ENCODE peak calls at places on chromosome 9, in six cellular contexts. One of them, this sample, is unnamed.

GRCh38 chr9:3809724-3810123 is 283.9 kb upstream of the RFX3 start:
- DNase-seq in NCI-H460: no peak
- DNase-seq in activated gamma-delta T cell: no peak
- DNase-seq in NCI-H2171: no peak
- DNase-seq in SJSA1: no peak
- DNase-seq in ACHN: peak
- DNase-seq in this sample: no peak

GRCh38 chr9:88984543-88984883 is 6.8 kb upstream of the S1PR3 start:
- DNase-seq in NCI-H460: no peak
- DNase-seq in activated gamma-delta T cell: no peak
- DNase-seq in NCI-H2171: no peak
- DNase-seq in SJSA1: no peak
- DNase-seq in ACHN: no peak
- DNase-seq in this sample: no peak

GRCh38 chr9:13267743-13268142 is 11.7 kb downstream of the MPDZ start:
- DNase-seq in NCI-H460: peak
- DNase-seq in activated gamma-delta T cell: no peak
- DNase-seq in NCI-H2171: no peak
- DNase-seq in SJSA1: peak
- DNase-seq in ACHN: peak
- DNase-seq in this sample: peak

GRCh38 chr9:115469826-115470225 is 351.9 kb upstream of the TNC start:
- DNase-seq in NCI-H460: no peak
- DNase-seq in activated gamma-delta T cell: no peak
- DNase-seq in NCI-H2171: no peak
- DNase-seq in SJSA1: peak
- DNase-seq in ACHN: no peak
- DNase-seq in this sample: no peak

GRCh38 chr9:132237481-132237880 is 75.6 kb downstream of the NTNG2 start:
- DNase-seq in NCI-H460: no peak
- DNase-seq in activated gamma-delta T cell: no peak
- DNase-seq in NCI-H2171: no peak
- DNase-seq in SJSA1: no peak
- DNase-seq in ACHN: peak
- DNase-seq in this sample: no peak

GRCh38 chr9:110769667-110770066 is 101.1 kb downstream of the MUSK start:
- DNase-seq in NCI-H460: no peak
- DNase-seq in activated gamma-delta T cell: no peak
- DNase-seq in NCI-H2171: no peak
- DNase-seq in SJSA1: peak
- DNase-seq in ACHN: no peak
- DNase-seq in this sample: peak

GRCh38 chr9:93035106-93035660 is 23.3 kb upstream of the SUSD3 start:
- DNase-seq in NCI-H460: no peak
- DNase-seq in activated gamma-delta T cell: no peak
- DNase-seq in NCI-H2171: no peak
- DNase-seq in SJSA1: no peak
- DNase-seq in ACHN: no peak
- DNase-seq in this sample: no peak

GRCh38 chr9:128205296-128205944 is 2.2 kb downstream of the DNM1 start:
- DNase-seq in NCI-H460: no peak
- DNase-seq in activated gamma-delta T cell: no peak
- DNase-seq in NCI-H2171: no peak
- DNase-seq in SJSA1: no peak
- DNase-seq in ACHN: no peak
- DNase-seq in this sample: no peak

GRCh38 chr9:20280330-20280729 is 342.0 kb downstream of the MLLT3 start:
- DNase-seq in NCI-H460: no peak
- DNase-seq in activated gamma-delta T cell: no peak
- DNase-seq in NCI-H2171: no peak
- DNase-seq in SJSA1: no peak
- DNase-seq in ACHN: no peak
- DNase-seq in this sample: no peak

GRCh38 chr9:120982851-120983250 is 56.3 kb upstream of the TRAF1 start:
- DNase-seq in NCI-H460: peak
- DNase-seq in activated gamma-delta T cell: no peak
- DNase-seq in NCI-H2171: no peak
- DNase-seq in SJSA1: no peak
- DNase-seq in ACHN: no peak
- DNase-seq in this sample: peak

GRCh38 chr9:70421020-70421271 is 6.5 kb upstream of the KLF9 start:
- DNase-seq in NCI-H460: no peak
- DNase-seq in activated gamma-delta T cell: no peak
- DNase-seq in NCI-H2171: no peak
- DNase-seq in SJSA1: no peak
- DNase-seq in ACHN: no peak
- DNase-seq in this sample: no peak

GRCh38 chr9:107592439-107592838 is 102.9 kb upstream of the KLF4 start:
- DNase-seq in NCI-H460: no peak
- DNase-seq in activated gamma-delta T cell: no peak
- DNase-seq in NCI-H2171: no peak
- DNase-seq in SJSA1: no peak
- DNase-seq in ACHN: no peak
- DNase-seq in this sample: no peak

GRCh38 chr9:71909887-71910601 is 949 bp downstream of the ABHD17B start:
- DNase-seq in NCI-H460: peak
- DNase-seq in activated gamma-delta T cell: no peak
- DNase-seq in NCI-H2171: peak
- DNase-seq in SJSA1: peak
- DNase-seq in ACHN: peak
- DNase-seq in this sample: peak

GRCh38 chr9:126643945-126644527 is 30.3 kb downstream of the LMX1B start:
- DNase-seq in NCI-H460: no peak
- DNase-seq in activated gamma-delta T cell: no peak
- DNase-seq in NCI-H2171: no peak
- DNase-seq in SJSA1: no peak
- DNase-seq in ACHN: no peak
- DNase-seq in this sample: no peak

GRCh38 chr9:101311759-101312420 is 72.9 kb downstream of the BAAT start:
- DNase-seq in NCI-H460: peak
- DNase-seq in activated gamma-delta T cell: no peak
- DNase-seq in NCI-H2171: peak
- DNase-seq in SJSA1: peak
- DNase-seq in ACHN: peak
- DNase-seq in this sample: peak

GRCh38 chr9:1959347-1959746 is 55.8 kb upstream of the SMARCA2 start:
- DNase-seq in NCI-H460: no peak
- DNase-seq in activated gamma-delta T cell: no peak
- DNase-seq in NCI-H2171: peak
- DNase-seq in SJSA1: no peak
- DNase-seq in ACHN: no peak
- DNase-seq in this sample: no peak

GRCh38 chr9:126317513-126317912 is 9.1 kb upstream of the MVB12B start:
- DNase-seq in NCI-H460: no peak
- DNase-seq in activated gamma-delta T cell: no peak
- DNase-seq in NCI-H2171: no peak
- DNase-seq in SJSA1: no peak
- DNase-seq in ACHN: no peak
- DNase-seq in this sample: no peak

GRCh38 chr9:111955048-111955447 is 58.4 kb downstream of the UGCG start:
- DNase-seq in NCI-H460: no peak
- DNase-seq in activated gamma-delta T cell: no peak
- DNase-seq in NCI-H2171: peak
- DNase-seq in SJSA1: no peak
- DNase-seq in ACHN: no peak
- DNase-seq in this sample: no peak

GRCh38 chr9:8738953-8739352 is 939.4 kb upstream of the DMAC1 start:
- DNase-seq in NCI-H460: no peak
- DNase-seq in activated gamma-delta T cell: no peak
- DNase-seq in NCI-H2171: no peak
- DNase-seq in SJSA1: no peak
- DNase-seq in ACHN: no peak
- DNase-seq in this sample: no peak

GRCh38 chr9:6414291-6414690 is 1.3 kb downstream of the UHRF2 start:
- DNase-seq in NCI-H460: no peak
- DNase-seq in activated gamma-delta T cell: no peak
- DNase-seq in NCI-H2171: no peak
- DNase-seq in SJSA1: no peak
- DNase-seq in ACHN: peak
- DNase-seq in this sample: peak

GRCh38 chr9:78319197-78320029 is 22.5 kb downstream of the PSAT1 start:
- DNase-seq in NCI-H460: no peak
- DNase-seq in activated gamma-delta T cell: no peak
- DNase-seq in NCI-H2171: no peak
- DNase-seq in SJSA1: no peak
- DNase-seq in ACHN: no peak
- DNase-seq in this sample: no peak

GRCh38 chr9:16321461-16322119 is 548.9 kb downstream of the BNC2 start:
- DNase-seq in NCI-H460: no peak
- DNase-seq in activated gamma-delta T cell: no peak
- DNase-seq in NCI-H2171: no peak
- DNase-seq in SJSA1: no peak
- DNase-seq in ACHN: no peak
- DNase-seq in this sample: peak

GRCh38 chr9:17589771-17590170 is 10.9 kb downstream of the SH3GL2 start:
- DNase-seq in NCI-H460: no peak
- DNase-seq in activated gamma-delta T cell: no peak
- DNase-seq in NCI-H2171: no peak
- DNase-seq in SJSA1: no peak
- DNase-seq in ACHN: no peak
- DNase-seq in this sample: no peak